ENCODE peak calls at places on chromosomes 5 and 9, in eight cellular contexts. H is PC-3, K is GM23248, L is GM23338, R is HCT116, W is OCI-LY7, X is MM.1S, Q is SK-N-SH. Y is an unnamed sample. For H3K9me2, the result is how much of the 10 kb centered on the place peaks cover.

GRCh38 chr5:6632324-6632930 is 417 bp downstream of the NSUN2 start:
- DNase-seq in H (peak), K (peak), L (peak), R (no peak), W (peak), X (no peak), Q (no peak), Y (no peak)

GRCh38 chr5:68239485-68239884 is 23.9 kb downstream of the PIK3R1 start:
- DNase-seq in H (no peak), K (peak), L (peak), R (no peak), W (no peak), X (no peak), Q (peak), Y (no peak)

GRCh38 chr5:161086456-161086855 is 234.4 kb upstream of the ATP10B start:
- DNase-seq in H (no peak), K (peak), L (no peak), R (no peak), W (no peak), X (no peak), Q (no peak), Y (no peak)

GRCh38 chr5:149426931-149427330 is 47.8 kb upstream of the IL17B start:
- DNase-seq in H (peak), K (no peak), L (no peak), R (no peak), W (no peak), X (no peak), Q (no peak), Y (peak)

GRCh38 chr9:69674112-69674511 is 1.9 kb upstream of the APBA1 start:
- DNase-seq in H (peak), K (no peak), L (peak), R (peak), W (no peak), X (no peak), Q (no peak), Y (no peak)

GRCh38 chr5:169248520-169248919 is 52.4 kb downstream of the SLIT3 start:
- DNase-seq in H (no peak), K (peak), L (no peak), R (no peak), W (no peak), X (no peak), Q (no peak), Y (no peak)

GRCh38 chr9:116737137-116737546 is 50.0 kb downstream of the TRIM32 start:
- DNase-seq in H (peak), K (peak), L (peak), R (peak), W (peak), X (peak), Q (peak), Y (peak)

GRCh38 chr5:27472875-27473274 is 434.5 kb upstream of the CDH9 start:
- DNase-seq in H (no peak), K (peak), L (peak), R (no peak), W (no peak), X (no peak), Q (no peak), Y (no peak)

GRCh38 chr9:91036826-91037510 is 235.3 kb downstream of the SYK start:
- DNase-seq in H (peak), K (peak), L (peak), R (peak), W (peak), X (no peak), Q (peak), Y (peak)

GRCh38 chr5:115578657-115579056 is 23.6 kb downstream of the TICAM2 start:
- DNase-seq in H (no peak), K (no peak), L (no peak), R (no peak), W (no peak), X (no peak), Q (no peak), Y (no peak)

GRCh38 chr9:35522189-35522588 is 32.3 kb downstream of the RUSC2 start:
- DNase-seq in H (no peak), K (peak), L (peak), R (no peak), W (no peak), X (no peak), Q (no peak), Y (no peak)
- H3K9me2 ChIP-seq in H (under half), K (under half), L (under half), R (under half), W (under half), X (under half), Q (under half), Y (under half)

GRCh38 chr5:56335212-56335611 is 102.1 kb upstream of the ANKRD55 start:
- DNase-seq in H (no peak), K (no peak), L (no peak), R (no peak), W (no peak), X (no peak), Q (no peak), Y (no peak)

GRCh38 chr5:56342612-56343011 is 109.5 kb upstream of the ANKRD55 start:
- DNase-seq in H (no peak), K (no peak), L (no peak), R (no peak), W (no peak), X (no peak), Q (no peak), Y (no peak)

GRCh38 chr5:56339732-56340131 is 106.6 kb upstream of the ANKRD55 start:
- DNase-seq in H (no peak), K (no peak), L (no peak), R (no peak), W (no peak), X (no peak), Q (no peak), Y (no peak)

GRCh38 chr5:56340196-56340980 is 107.3 kb upstream of the ANKRD55 start:
- DNase-seq in H (no peak), K (no peak), L (no peak), R (no peak), W (no peak), X (no peak), Q (no peak), Y (no peak)

GRCh38 chr5:56337715-56338319 is 104.7 kb upstream of the ANKRD55 start:
- DNase-seq in H (no peak), K (no peak), L (no peak), R (no peak), W (no peak), X (no peak), Q (no peak), Y (no peak)
- H3K9me2 ChIP-seq in H (under half), K (under half), L (under half), R (under half), W (under half), X (under half), Q (under half), Y (under half)

GRCh38 chr5:39186289-39186688 is 33.1 kb downstream of the FYB1 start:
- DNase-seq in H (no peak), K (no peak), L (no peak), R (no peak), W (no peak), X (no peak), Q (no peak), Y (no peak)

GRCh38 chr5:39187873-39188731 is 31.3 kb downstream of the FYB1 start:
- DNase-seq in H (peak), K (no peak), L (no peak), R (no peak), W (no peak), X (no peak), Q (no peak), Y (no peak)

GRCh38 chr5:39189297-39189955 is 29.9 kb downstream of the FYB1 start:
- DNase-seq in H (no peak), K (no peak), L (no peak), R (no peak), W (no peak), X (no peak), Q (no peak), Y (no peak)

GRCh38 chr5:39185761-39186160 is 33.6 kb downstream of the FYB1 start:
- DNase-seq in H (no peak), K (no peak), L (no peak), R (no peak), W (no peak), X (no peak), Q (no peak), Y (no peak)

GRCh38 chr5:39186722-39187539 is 32.4 kb downstream of the FYB1 start:
- DNase-seq in H (no peak), K (no peak), L (no peak), R (no peak), W (no peak), X (no peak), Q (no peak), Y (no peak)
- H3K9me2 ChIP-seq in H (under half), K (under half), L (under half), R (under half), W (under half), X (under half), Q (under half), Y (under half)

DNA sequence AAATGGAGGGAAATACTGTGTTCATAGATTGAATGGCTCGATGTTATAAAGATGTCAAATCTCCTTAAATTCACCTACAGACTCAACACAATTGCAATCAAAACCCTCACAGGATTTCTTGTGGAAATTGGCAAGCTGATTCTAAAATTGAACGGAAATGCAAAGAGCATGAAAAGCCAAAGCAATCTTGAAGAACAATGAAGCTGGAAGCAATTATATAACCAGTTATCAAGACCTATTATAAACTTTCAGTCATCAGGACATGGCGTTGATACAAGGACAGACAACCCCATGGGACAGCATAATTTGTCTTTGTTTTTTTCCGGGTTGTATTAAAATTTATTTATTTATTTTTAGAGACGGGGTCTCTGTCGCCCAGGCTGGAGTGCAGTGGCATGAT is 53.5 kb upstream of the OTULINL start:
- DNase-seq in H (no peak), K (no peak), L (no peak), R (no peak), W (no peak), X (no peak), Q (no peak), Y (no peak)
- H3K9me2 ChIP-seq in H (under half), K (under half), L (under half), R (under half), W (under half), X (under half), Q (under half), Y (under half)

DNA sequence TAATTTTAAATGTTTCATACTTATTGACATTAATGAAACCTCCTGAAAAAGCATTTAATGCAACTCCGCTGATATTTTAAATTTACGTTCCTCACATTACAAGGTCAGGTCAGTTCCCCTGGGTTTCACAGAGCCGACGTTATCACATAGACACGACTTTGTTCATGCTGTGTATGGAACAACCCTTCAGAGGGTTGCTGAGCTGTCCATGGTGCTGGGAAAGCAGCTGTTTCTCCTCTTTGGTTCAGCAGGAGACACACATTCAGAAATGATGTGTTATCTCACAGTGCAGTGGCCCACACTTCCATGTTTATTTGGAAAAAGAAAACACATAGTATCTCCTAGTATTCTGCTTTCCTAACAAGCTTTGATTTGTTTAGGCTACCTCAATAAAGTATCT is 53.5 kb downstream of the PPP2R2B start:
- DNase-seq in H (peak), K (peak), L (peak), R (no peak), W (no peak), X (peak), Q (no peak), Y (no peak)
- H3K9me2 ChIP-seq in H (under half), K (under half), L (under half), R (under half), W (under half), X (under half), Q (under half), Y (under half)

GRCh38 chr5:58930520-58930919 is 347.6 kb downstream of the RAB3C start:
- DNase-seq in H (no peak), K (no peak), L (no peak), R (no peak), W (no peak), X (no peak), Q (no peak), Y (no peak)
- H3K9me2 ChIP-seq in H (under half), K (under half), L (under half), R (under half), W (under half), X (under half), Q (under half), Y (under half)

DNA sequence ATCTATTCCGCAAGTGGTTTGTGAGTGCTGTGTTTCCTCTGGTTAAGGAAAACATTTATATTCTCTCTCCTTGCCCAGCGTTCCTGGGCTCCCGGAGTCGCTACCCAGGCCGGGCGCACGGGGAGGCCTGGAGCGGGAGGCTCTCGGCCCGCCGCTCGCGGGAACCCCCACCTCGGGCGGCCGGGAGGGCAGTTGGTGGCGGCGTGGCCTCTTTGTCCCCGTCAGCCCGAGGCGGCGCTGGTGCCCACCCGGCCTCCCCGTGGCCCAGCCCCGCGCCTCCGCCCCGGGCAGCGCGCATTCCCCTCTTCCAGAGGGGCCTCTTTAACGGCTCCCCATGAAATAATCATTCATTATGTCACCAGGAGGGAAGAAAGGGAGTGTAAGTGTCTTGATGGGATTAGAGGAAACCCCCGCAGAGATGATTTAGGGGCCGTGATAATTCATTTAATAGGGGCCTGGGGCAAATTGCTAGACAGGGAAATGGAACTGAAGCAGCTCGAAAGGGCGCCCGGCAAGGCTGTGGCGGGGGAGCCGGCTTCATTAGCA is 181.9 kb upstream of the TBCA start:
- DNase-seq in H (no peak), K (peak), L (peak), R (no peak), W (no peak), X (no peak), Q (no peak), Y (no peak)
- H3K9me2 ChIP-seq in H (under half), K (under half), L (under half), R (under half), W (under half), X (under half), Q (under half), Y (under half)

GRCh38 chr9:18601956-18602355 is 128.0 kb downstream of the ADAMTSL1 start:
- DNase-seq in H (no peak), K (peak), L (no peak), R (no peak), W (no peak), X (no peak), Q (no peak), Y (no peak)
- H3K9me2 ChIP-seq in H (under half), K (under half), L (under half), R (under half), W (under half), X (under half), Q (under half), Y (under half)

GRCh38 chr9:110650991-110651411 is 17.6 kb upstream of the MUSK start:
- DNase-seq in H (peak), K (peak), L (no peak), R (no peak), W (no peak), X (no peak), Q (no peak), Y (no peak)
- H3K9me2 ChIP-seq in H (under half), K (under half), L (under half), R (under half), W (under half), X (under half), Q (under half), Y (under half)

Y was measured in PC-9.